ENCODE peak calls at places on chromosome 13, in five cellular contexts. L is transverse colon; S is sigmoid colon; V is effector memory CD4-positive, alpha-beta T cell; M is fibroblast of lung. T is an unnamed sample.

GRCh38 chr13:29589234-29589633 is 6.3 kb downstream of the SLC7A1 start:
- DNase-seq in L (no peak), S (no peak), V (no peak), M (peak; percentile 84), T (no peak)

GRCh38 chr13:74024856-74025255 is 109.3 kb downstream of the KLF12 start:
- DNase-seq in L (no peak), S (no peak), V (no peak), M (no peak), T (no peak)

GRCh38 chr13:28531195-28531955 is 36.4 kb upstream of the FLT1 start:
- DNase-seq in L (peak; percentile 48), S (no peak), V (no peak), M (peak; percentile 16), T (no peak)

GRCh38 chr13:70090036-70090723 is 17.4 kb upstream of the ATXN8OS start:
- DNase-seq in L (no peak), S (no peak), V (no peak), M (no peak), T (no peak)

GRCh38 chr13:40993987-40994386 is 25.1 kb downstream of the ELF1 start:
- DNase-seq in L (peak; percentile 31), S (no peak), V (no peak), M (no peak), T (no peak)

GRCh38 chr13:97280478-97280877 is 58.3 kb downstream of the MBNL2 start:
- DNase-seq in L (no peak), S (no peak), V (no peak), M (peak; percentile 52), T (no peak)

GRCh38 chr13:31773538-31773937 is 34.2 kb downstream of the RXFP2 start:
- DNase-seq in L (no peak), S (no peak), V (no peak), M (peak; percentile 85), T (no peak)

GRCh38 chr13:26619321-26619720 is 61.8 kb downstream of the WASF3 start:
- DNase-seq in L (no peak), S (no peak), V (no peak), M (peak; percentile 94), T (no peak)

GRCh38 chr13:24651718-24652345 is 28.4 kb upstream of the ATP12A start:
- DNase-seq in L (peak; percentile 84), S (no peak), V (no peak), M (no peak), T (no peak)

GRCh38 chr13:111423168-111423785 is 102.8 kb downstream of the TEX29 start:
- DNase-seq in L (no peak), S (no peak), V (no peak), M (no peak), T (no peak)

GRCh38 chr13:110339975-110340550 is 33.0 kb downstream of the COL4A2 start:
- DNase-seq in L (no peak), S (no peak), V (no peak), M (no peak), T (no peak)

GRCh38 chr13:97573011-97573410 is 139.0 kb downstream of the RAP2A start:
- DNase-seq in L (no peak), S (no peak), V (no peak), M (no peak), T (no peak)

GRCh38 chr13:49693191-49693733 is 2.0 kb upstream of the EBPL start:
- DNase-seq in L (no peak), S (no peak), V (no peak), M (no peak), T (no peak)

GRCh38 chr13:46345400-46345799 is 41.7 kb downstream of the RUBCNL start:
- DNase-seq in L (no peak), S (no peak), V (no peak), M (peak; percentile 30), T (no peak)

GRCh38 chr13:108220042-108220441 is 1.9 kb downstream of the ABHD13 start:
- DNase-seq in L (peak; percentile 58), S (no peak), V (no peak), M (no peak), T (peak; percentile 62)

GRCh38 chr13:39931505-39931904 is 276.0 kb downstream of the COG6 start:
- DNase-seq in L (no peak), S (no peak), V (no peak), M (no peak), T (no peak)

GRCh38 chr13:28043224-28043623 is 54.7 kb upstream of the URAD start:
- DNase-seq in L (no peak), S (no peak), V (no peak), M (no peak), T (no peak)

GRCh38 chr13:65292488-65292901 is 1937.6 kb downstream of the PCDH9 start:
- DNase-seq in L (no peak), S (no peak), V (no peak), M (peak; percentile 87), T (no peak)

GRCh38 chr13:109778102-109778542 is 8.3 kb downstream of the IRS2 start:
- DNase-seq in L (peak; percentile 33), S (no peak), V (no peak), M (peak; percentile 73), T (no peak)

GRCh38 chr13:38951525-38952313 is 38.9 kb downstream of the STOML3 start:
- DNase-seq in L (peak; percentile 85), S (no peak), V (no peak), M (no peak), T (no peak)

GRCh38 chr13:103236213-103236612 is 170.0 kb upstream of the SLC10A2 start:
- DNase-seq in L (no peak), S (no peak), V (no peak), M (no peak), T (no peak)

GRCh38 chr13:50911051-50911690 is 1.6 kb downstream of the RNASEH2B start:
- DNase-seq in L (no peak), S (no peak), V (no peak), M (peak; percentile 7), T (no peak)

GRCh38 chr13:50908371-50908770 is 1.2 kb upstream of the RNASEH2B start:
- DNase-seq in L (no peak), S (no peak), V (no peak), M (no peak), T (no peak)

GRCh38 chr13:50911937-50912624 is 2.5 kb downstream of the RNASEH2B start:
- DNase-seq in L (peak; percentile 94), S (peak; percentile 91), V (peak; percentile 72), M (peak; percentile 88), T (peak; percentile 89)

GRCh38 chr13:50909605-50910482 is at the start of gene RNASEH2B:
- DNase-seq in L (peak; percentile 73), S (peak; percentile 83), V (peak; percentile 60), M (peak; percentile 67), T (peak; percentile 94)

GRCh38 chr13:50910483-50910805 is 853 bp downstream of the RNASEH2B start:
- DNase-seq in L (no peak), S (peak; percentile 72), V (no peak), M (peak; percentile 62), T (no peak)
- H3K4me1 ChIP-seq in L (peaks cover 6% of the 10 kb centered on the region), S (no peaks in the 10 kb centered on the region), V (peaks cover 16% of the 10 kb centered on the region), M (peaks cover 14% of the 10 kb centered on the region), T (peaks cover 62% of the 10 kb centered on the region)

GRCh38 chr13:60617863-60618733 is 221.1 kb downstream of the TDRD3 start:
- DNase-seq in L (no peak), S (no peak), V (no peak), M (peak; percentile 41), T (no peak)
- H3K27me3 ChIP-seq in L (peaks cover 5% of the 10 kb centered on the region), S (no peaks in the 10 kb centered on the region), V (no peaks in the 10 kb centered on the region), M (peaks cover 2% of the 10 kb centered on the region), T (no peaks in the 10 kb centered on the region)

GRCh38 chr13:48586591-48587103 is 53.8 kb upstream of the RCBTB2 start:
- DNase-seq in L (no peak), S (peak; percentile 75), V (no peak), M (peak; percentile 71), T (no peak)
- H3K4me1 ChIP-seq in L (peaks cover 5% of the 10 kb centered on the region), S (no peaks in the 10 kb centered on the region), V (peaks cover 13% of the 10 kb centered on the region), M (no peaks in the 10 kb centered on the region), T (peaks cover 14% of the 10 kb centered on the region)

GRCh38 chr13:52851153-52851962 is 2.9 kb upstream of the PCDH8 start:
- DNase-seq in L (peak; percentile 40), S (no peak), V (no peak), M (peak; percentile 7), T (peak; percentile 71)
- H3K27me3 ChIP-seq in L (peaks cover 65% of the 10 kb centered on the region), S (peaks cover 43% of the 10 kb centered on the region), V (peaks cover 49% of the 10 kb centered on the region), M (peaks cover 35% of the 10 kb centered on the region), T (peaks cover 47% of the 10 kb centered on the region)

GRCh38 chr13:99431927-99432636 is 69.2 kb upstream of the TM9SF2 start:
- DNase-seq in L (no peak), S (no peak), V (no peak), M (no peak), T (no peak)

GRCh38 chr13:99434258-99434788 is 66.9 kb upstream of the TM9SF2 start:
- DNase-seq in L (peak; percentile 44), S (no peak), V (peak; percentile 89), M (no peak), T (no peak)

GRCh38 chr13:99433543-99434075 is 67.7 kb upstream of the TM9SF2 start:
- DNase-seq in L (no peak), S (no peak), V (no peak), M (no peak), T (no peak)

GRCh38 chr13:99435116-99435515 is 66.2 kb upstream of the TM9SF2 start:
- DNase-seq in L (no peak), S (no peak), V (no peak), M (no peak), T (no peak)

DNA sequence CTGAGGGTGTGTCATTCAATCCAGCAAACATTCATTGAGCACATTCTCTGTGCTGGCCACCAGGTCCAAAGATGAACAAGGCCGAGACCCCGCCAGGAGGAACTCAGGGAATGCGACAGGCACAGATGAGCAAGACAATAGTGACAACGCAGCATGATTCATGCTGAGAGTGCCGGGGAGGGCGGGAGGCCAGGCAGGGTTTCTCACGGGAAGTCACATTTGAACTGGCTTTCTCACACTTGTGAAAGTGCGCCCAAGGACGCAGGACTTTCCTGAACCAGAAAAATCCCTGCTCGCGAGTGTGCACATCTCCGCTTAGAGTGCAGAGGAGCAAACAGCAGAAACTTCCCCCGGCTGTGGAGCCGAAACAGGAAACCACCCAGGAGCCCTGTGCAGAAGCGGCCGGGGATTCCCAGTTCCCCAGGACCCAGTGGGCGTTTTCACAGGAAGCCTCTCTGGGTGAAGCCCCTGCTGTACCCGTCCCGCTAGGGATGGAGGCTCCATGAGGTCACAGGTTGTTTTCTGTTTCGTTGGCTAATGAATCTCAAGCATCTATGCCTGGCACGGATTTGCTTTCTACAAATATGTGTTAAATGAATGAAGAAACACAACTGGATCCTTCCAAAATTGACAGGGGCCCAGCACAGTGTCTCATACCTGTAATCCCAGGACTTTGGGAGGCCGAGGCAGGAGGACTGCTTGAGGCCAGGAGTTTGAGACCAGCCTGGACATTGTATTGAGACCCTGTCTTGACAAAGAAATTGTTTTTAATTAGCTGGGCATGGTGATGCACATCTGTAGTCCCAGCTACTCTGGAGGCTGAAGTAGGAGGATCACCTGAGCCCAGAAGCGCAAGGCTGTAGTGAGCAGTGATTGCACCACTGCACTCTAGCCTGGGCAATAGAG is 68.4 kb upstream of the TM9SF2 start:
- DNase-seq in L (peak; percentile 62), S (peak; percentile 87), V (peak; percentile 87), M (peak; percentile 65), T (peak; percentile 82)
- H3K4me1 ChIP-seq in L (no peaks in the 10 kb centered on the region), S (no peaks in the 10 kb centered on the region), V (peaks cover 37% of the 10 kb centered on the region), M (peaks cover 5% of the 10 kb centered on the region), T (peaks cover 44% of the 10 kb centered on the region)